ENCODE peak calls at places on chromosome 21, in five cellular contexts. F is tibial nerve, R is psoas muscle, E is BE2C, Z is mammary epithelial cell. I is an unnamed sample.

GRCh38 chr21:39153373-39153772 is 29.9 kb downstream of the PSMG1 start:
- DNase-seq in F (no peak), R (no peak), E (no peak), Z (no peak), I (no peak)

GRCh38 chr21:39661121-39661520 is 48.4 kb downstream of the B3GALT5 start:
- DNase-seq in F (no peak), R (no peak), E (no peak), Z (no peak), I (no peak)

GRCh38 chr21:33325222-33326067 is 675 bp downstream of the IFNAR1 start:
- DNase-seq in F (peak; percentile 61), R (peak; percentile 79), E (peak; percentile 57), Z (peak; percentile 75), I (peak; percentile 19)

GRCh38 chr21:45993210-45994085 is 11.9 kb downstream of the COL6A1 start:
- DNase-seq in F (no peak), R (peak; percentile 74), E (peak; percentile 12), Z (no peak), I (no peak)

GRCh38 chr21:31460985-31461384 is 116.9 kb upstream of the TIAM1 start:
- DNase-seq in F (no peak), R (no peak), E (no peak), Z (no peak), I (no peak)

GRCh38 chr21:35222541-35222941 is 173.4 kb upstream of the RUNX1 start:
- DNase-seq in F (no peak), R (no peak), E (no peak), Z (no peak), I (no peak)

GRCh38 chr21:46181436-46181835 is 2.8 kb downstream of the SPATC1L start:
- DNase-seq in F (no peak), R (no peak), E (no peak), Z (no peak), I (no peak)

GRCh38 chr21:17673261-17674020 is 60.7 kb upstream of the BTG3 start:
- DNase-seq in F (no peak), R (no peak), E (no peak), Z (peak; percentile 33), I (no peak)

GRCh38 chr21:17542371-17542992 is 29.6 kb downstream of the CXADR start:
- DNase-seq in F (no peak), R (no peak), E (no peak), Z (no peak), I (no peak)

GRCh38 chr21:25297117-25297516 is 310.2 kb downstream of the MRPL39 start:
- DNase-seq in F (no peak), R (no peak), E (no peak), Z (no peak), I (no peak)

GRCh38 chr21:42474043-42474831 is 21.8 kb downstream of the RSPH1 start:
- DNase-seq in F (no peak), R (no peak), E (peak; percentile 28), Z (peak; percentile 84), I (peak; percentile 72)

GRCh38 chr21:26655466-26655865 is 82.4 kb upstream of the CYYR1 start:
- DNase-seq in F (no peak), R (no peak), E (no peak), Z (no peak), I (no peak)

GRCh38 chr21:23960769-23961168 is 1646.5 kb downstream of the MRPL39 start:
- DNase-seq in F (no peak), R (no peak), E (no peak), Z (no peak), I (no peak)

GRCh38 chr21:42195378-42196031 is 23.4 kb upstream of the ABCG1 start:
- DNase-seq in F (peak; percentile 26), R (peak; percentile 69), E (no peak), Z (no peak), I (no peak)

GRCh38 chr21:31656199-31657095 is 3.0 kb upstream of the SOD1 start:
- DNase-seq in F (no peak), R (no peak), E (no peak), Z (peak; percentile 41), I (no peak)

GRCh38 chr21:18251065-18251464 is 6.4 kb downstream of the CHODL start:
- DNase-seq in F (no peak), R (no peak), E (no peak), Z (no peak), I (no peak)

GRCh38 chr21:29232601-29233541 is 65.9 kb upstream of the BACH1 start:
- DNase-seq in F (no peak), R (no peak), E (no peak), Z (peak; percentile 41), I (peak; percentile 38)

GRCh38 chr21:16084776-16085364 is 355.1 kb downstream of the USP25 start:
- DNase-seq in F (peak; percentile 45), R (peak; percentile 87), E (no peak), Z (no peak), I (no peak)

GRCh38 chr21:24852610-24853195 is 754.6 kb downstream of the MRPL39 start:
- DNase-seq in F (no peak), R (no peak), E (no peak), Z (no peak), I (no peak)

GRCh38 chr21:35886887-35887286 is 173.4 kb downstream of the SETD4 start:
- DNase-seq in F (no peak), R (no peak), E (peak; percentile 4), Z (no peak), I (no peak)

GRCh38 chr21:40386301-40386911 is 460.6 kb downstream of the DSCAM start:
- DNase-seq in F (peak; percentile 39), R (peak; percentile 57), E (peak; percentile 37), Z (peak; percentile 41), I (no peak)

GRCh38 chr21:26169061-26169610 is 1.4 kb downstream of the APP start:
- DNase-seq in F (peak; percentile 39), R (peak; percentile 55), E (peak; percentile 59), Z (peak; percentile 60), I (no peak)

GRCh38 chr21:29121759-29122158 is 8.7 kb upstream of the MAP3K7CL start:
- DNase-seq in F (no peak), R (no peak), E (no peak), Z (no peak), I (no peak)

GRCh38 chr21:42106425-42106824 is 35.3 kb downstream of the UMODL1 start:
- DNase-seq in F (no peak), R (no peak), E (no peak), Z (no peak), I (no peak)

GRCh38 chr21:31781737-31782136 is 49.8 kb upstream of the SCAF4 start:
- DNase-seq in F (peak; percentile 85), R (no peak), E (peak; percentile 56), Z (no peak), I (no peak)

DNA sequence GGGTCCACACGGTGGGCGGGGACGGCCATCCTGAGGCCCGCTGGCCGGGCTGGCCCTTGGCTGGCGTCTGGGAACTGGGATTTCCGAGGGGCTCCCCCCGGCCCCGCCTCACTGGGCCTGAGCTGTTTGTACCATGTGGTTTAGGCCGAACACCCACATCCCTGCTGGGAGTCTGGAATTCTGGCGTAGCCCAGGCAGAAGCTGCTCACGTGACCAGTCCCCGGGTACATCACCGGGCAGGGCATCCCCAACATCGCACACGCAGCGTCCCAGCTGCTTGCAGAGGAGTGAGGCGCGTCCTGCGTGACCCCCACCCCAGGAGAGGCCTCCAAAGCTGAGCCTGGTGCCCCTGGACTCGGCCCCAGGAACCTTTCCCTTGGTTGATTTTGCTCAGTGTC is 2.1 kb downstream of the KRTAP10-7 start:
- DNase-seq in F (no peak), R (no peak), E (no peak), Z (no peak), I (no peak)
- H3K27me3 ChIP-seq in F (no peaks in the 10 kb centered on the region), R (peaks cover 10% of the 10 kb centered on the region), E (peaks cover 34% of the 10 kb centered on the region), Z (no peaks in the 10 kb centered on the region), I (no peaks in the 10 kb centered on the region)

DNA sequence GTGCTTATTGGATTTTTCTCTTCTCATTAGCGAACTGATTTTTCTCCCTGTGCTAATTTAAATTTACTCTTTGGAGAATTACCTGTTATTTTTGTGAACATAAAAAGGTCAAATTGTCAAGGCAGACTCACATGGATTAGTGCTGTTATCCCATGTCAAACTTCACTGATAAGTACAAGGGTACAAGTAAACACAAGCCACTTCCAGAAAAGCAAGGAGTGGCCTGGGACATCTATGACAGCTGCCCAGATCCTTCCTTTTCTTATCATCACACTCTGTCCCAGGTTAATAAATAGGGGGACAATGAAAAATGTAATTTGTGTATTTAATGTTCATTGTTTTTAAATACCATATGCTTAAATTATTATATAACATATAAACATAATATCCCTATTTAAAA is 901.2 kb downstream of the LTN1 start:
- DNase-seq in F (no peak), R (no peak), E (no peak), Z (no peak), I (no peak)
- H3K4me3 ChIP-seq in F (no peak overlapping the region), R (peak overlapping the region; percentile 45), E (no peak overlapping the region), Z (no peak overlapping the region), I (no peak overlapping the region)

GRCh38 chr21:37220433-37220980 is 46.6 kb downstream of the VPS26C start:
- DNase-seq in F (peak; percentile 20), R (no peak), E (no peak), Z (peak; percentile 11), I (no peak)
- TF ChIP-seq CTCF in F (peak; percentile 14), R (no peak), E (peak; percentile 31), Z (peak; percentile 10), I (peak; percentile 25)

GRCh38 chr21:27700974-27701614 is 734.2 kb upstream of the ADAMTS5 start:
- DNase-seq in F (peak; percentile 88), R (peak; percentile 88), E (peak; percentile 92), Z (peak; percentile 77), I (peak; percentile 45)

GRCh38 chr21:27694667-27695066 is 727.8 kb upstream of the ADAMTS5 start:
- DNase-seq in F (no peak), R (no peak), E (no peak), Z (peak; percentile 79), I (no peak)

GRCh38 chr21:27693376-27693775 is 726.5 kb upstream of the ADAMTS5 start:
- DNase-seq in F (no peak), R (no peak), E (no peak), Z (peak; percentile 98), I (peak; percentile 56)

GRCh38 chr21:27695246-27695645 is 728.4 kb upstream of the ADAMTS5 start:
- DNase-seq in F (no peak), R (no peak), E (no peak), Z (no peak), I (no peak)
- H3K27me3 ChIP-seq in F (no peaks in the 10 kb centered on the region), R (no peaks in the 10 kb centered on the region), E (no peaks in the 10 kb centered on the region), Z (no peaks in the 10 kb centered on the region), I (no peaks in the 10 kb centered on the region)

I was measured in kidney epithelial cell.